ENCODE peak calls at places on chromosomes 13 and 19, in four cellular contexts. O is psoas muscle, X is aorta, V is ovary. B is an unnamed sample.

GRCh38 chr19:1853295-1854031 is 5.2 kb upstream of the REXO1 start:
- DNase-seq in V (peak; percentile 60), X (peak; percentile 90), O (peak; percentile 88), B (peak; percentile 90)

GRCh38 chr19:16204005-16204294 is 6.2 kb downstream of the AP1M1 start:
- DNase-seq in O (no peak), X (peak; percentile 58), V (no peak), B (no peak)

GRCh38 chr13:99740261-99740979 is 231.1 kb downstream of the ZIC5 start:
- DNase-seq in V (no peak), O (no peak), X (no peak), B (no peak)

GRCh38 chr13:93080587-93080986 is 146.0 kb upstream of the GPC6 start:
- DNase-seq in X (no peak), O (no peak), V (no peak), B (no peak)

GRCh38 chr13:72313546-72313945 is 413.9 kb downstream of the MZT1 start:
- DNase-seq in O (no peak), V (no peak), X (no peak), B (no peak)

GRCh38 chr13:42395066-42395821 is 123.3 kb downstream of the AKAP11 start:
- DNase-seq in X (no peak), V (no peak), O (no peak), B (no peak)

GRCh38 chr19:30390356-30390988 is 18.3 kb downstream of the ZNF536 start:
- DNase-seq in V (no peak), X (no peak), O (no peak), B (no peak)

GRCh38 chr13:89169951-89170350 is 1498.8 kb downstream of the SLITRK5 start:
- DNase-seq in O (no peak), V (no peak), X (no peak), B (no peak)

GRCh38 chr19:17309962-17310461 is 649 bp downstream of the DDA1 start:
- DNase-seq in O (no peak), X (no peak), V (no peak), B (no peak)

GRCh38 chr19:52541608-52542007 is 14.1 kb downstream of the ZNF808 start:
- DNase-seq in V (no peak), X (no peak), O (no peak), B (no peak)

GRCh38 chr19:628168-628567 is 5.2 kb downstream of the POLRMT start:
- DNase-seq in V (no peak), X (no peak), O (no peak), B (no peak)

GRCh38 chr13:72920097-72920496 is 138.2 kb downstream of the PIBF1 start:
- DNase-seq in V (no peak), X (no peak), O (peak; percentile 64), B (no peak)

GRCh38 chr19:40363128-40363527 is 14.6 kb downstream of the PLD3 start:
- DNase-seq in X (no peak), V (no peak), O (no peak), B (no peak)

GRCh38 chr13:98890186-98890585 is 87.7 kb downstream of the DOCK9 start:
- DNase-seq in V (no peak), X (no peak), O (no peak), B (no peak)

GRCh38 chr19:12996542-12997094 is 1.3 kb downstream of the NFIX start:
- DNase-seq in V (peak; percentile 65), X (peak; percentile 86), O (peak; percentile 83), B (peak; percentile 83)

GRCh38 chr19:35986664-35987570 is 8.1 kb upstream of the SDHAF1 start:
- DNase-seq in V (no peak), X (no peak), O (peak; percentile 62), B (no peak)

GRCh38 chr19:1860133-1860775 is 3.1 kb downstream of the KLF16 start:
- DNase-seq in X (peak; percentile 86), O (no peak), V (peak; percentile 81), B (peak; percentile 89)

GRCh38 chr19:12939292-12939606 is 840 bp downstream of the CALR start:
- DNase-seq in O (peak; percentile 61), X (no peak), V (no peak), B (no peak)

GRCh38 chr13:110618167-110618566 is 2.8 kb downstream of the NAXD start:
- DNase-seq in O (no peak), V (no peak), X (no peak), B (no peak)
- H3K4me1 ChIP-seq in O (peaks cover 39% of the 10 kb centered on the region), V (peaks cover 23% of the 10 kb centered on the region), X (no peaks in the 10 kb centered on the region), B (peaks cover 10% of the 10 kb centered on the region)

GRCh38 chr13:74773263-74773662 is 639.1 kb upstream of the KLF12 start:
- DNase-seq in O (no peak), X (no peak), V (no peak), B (no peak)

GRCh38 chr13:74770361-74770760 is 636.2 kb upstream of the KLF12 start:
- DNase-seq in X (no peak), V (no peak), O (no peak), B (no peak)

GRCh38 chr13:74774252-74774651 is 640.0 kb upstream of the KLF12 start:
- DNase-seq in X (no peak), O (no peak), V (no peak), B (no peak)

GRCh38 chr13:74768521-74769090 is 634.4 kb upstream of the KLF12 start:
- DNase-seq in X (no peak), O (no peak), V (no peak), B (no peak)

DNA sequence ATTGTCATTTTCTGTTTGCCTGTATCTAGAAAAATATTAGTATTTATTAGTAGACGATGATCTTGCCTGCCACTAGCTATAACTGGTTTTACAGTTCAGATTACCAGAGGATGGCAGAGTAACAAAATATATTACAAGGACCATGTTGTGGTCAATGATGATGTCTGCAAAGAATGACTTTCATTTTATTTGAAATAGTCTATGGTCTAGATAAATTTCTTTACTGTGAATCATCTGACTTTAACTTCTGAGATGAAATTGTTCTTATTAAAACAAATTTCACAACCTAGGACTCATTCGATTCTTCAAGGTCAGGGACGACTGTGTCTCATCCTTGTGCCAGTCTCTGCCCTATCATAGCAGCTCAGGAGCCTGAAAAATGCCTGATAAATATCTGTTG is 637.8 kb upstream of the KLF12 start:
- DNase-seq in O (no peak), X (no peak), V (no peak), B (no peak)
- H3K4me1 ChIP-seq in O (no peaks in the 10 kb centered on the region), X (no peaks in the 10 kb centered on the region), V (peaks cover 2% of the 10 kb centered on the region), B (no peaks in the 10 kb centered on the region)

GRCh38 chr13:33256148-33256547 is 29.4 kb downstream of the STARD13 start:
- DNase-seq in X (no peak), V (no peak), O (no peak), B (no peak)
- H3K4me1 ChIP-seq in X (no peaks in the 10 kb centered on the region), V (peaks cover 12% of the 10 kb centered on the region), O (peaks cover 30% of the 10 kb centered on the region), B (peaks cover 14% of the 10 kb centered on the region)

GRCh38 chr19:54392078-54392477 is 23.2 kb upstream of the TTYH1 start:
- DNase-seq in X (no peak), O (no peak), V (no peak), B (no peak)
- H3K4me1 ChIP-seq in X (no peaks in the 10 kb centered on the region), O (no peaks in the 10 kb centered on the region), V (no peaks in the 10 kb centered on the region), B (no peaks in the 10 kb centered on the region)

GRCh38 chr19:6071840-6072239 is 38.5 kb downstream of the RFX2 start:
- DNase-seq in V (no peak), O (no peak), X (no peak), B (no peak)
- H3K4me1 ChIP-seq in V (peaks cover 10% of the 10 kb centered on the region), O (peaks cover 6% of the 10 kb centered on the region), X (peaks cover 3% of the 10 kb centered on the region), B (peaks cover 23% of the 10 kb centered on the region)

GRCh38 chr19:38709671-38710415 is 34.4 kb downstream of the CAPN12 start:
- DNase-seq in V (no peak), O (no peak), X (no peak), B (peak; percentile 45)
- H3K4me1 ChIP-seq in V (peaks cover 22% of the 10 kb centered on the region), O (peaks cover 85% of the 10 kb centered on the region), X (no peaks in the 10 kb centered on the region), B (peaks cover 60% of the 10 kb centered on the region)

GRCh38 chr13:95276119-95276505 is 25.1 kb downstream of the ABCC4 start:
- DNase-seq in V (no peak), X (no peak), O (no peak), B (no peak)

GRCh38 chr13:95275322-95276118 is 25.7 kb downstream of the ABCC4 start:
- DNase-seq in O (no peak), V (no peak), X (peak; percentile 2), B (no peak)

GRCh38 chr13:95281258-95281602 is 20.0 kb downstream of the ABCC4 start:
- DNase-seq in V (no peak), O (no peak), X (no peak), B (no peak)
- H3K4me1 ChIP-seq in V (peaks cover 4% of the 10 kb centered on the region), O (peaks cover 25% of the 10 kb centered on the region), X (no peaks in the 10 kb centered on the region), B (no peaks in the 10 kb centered on the region)

DNA sequence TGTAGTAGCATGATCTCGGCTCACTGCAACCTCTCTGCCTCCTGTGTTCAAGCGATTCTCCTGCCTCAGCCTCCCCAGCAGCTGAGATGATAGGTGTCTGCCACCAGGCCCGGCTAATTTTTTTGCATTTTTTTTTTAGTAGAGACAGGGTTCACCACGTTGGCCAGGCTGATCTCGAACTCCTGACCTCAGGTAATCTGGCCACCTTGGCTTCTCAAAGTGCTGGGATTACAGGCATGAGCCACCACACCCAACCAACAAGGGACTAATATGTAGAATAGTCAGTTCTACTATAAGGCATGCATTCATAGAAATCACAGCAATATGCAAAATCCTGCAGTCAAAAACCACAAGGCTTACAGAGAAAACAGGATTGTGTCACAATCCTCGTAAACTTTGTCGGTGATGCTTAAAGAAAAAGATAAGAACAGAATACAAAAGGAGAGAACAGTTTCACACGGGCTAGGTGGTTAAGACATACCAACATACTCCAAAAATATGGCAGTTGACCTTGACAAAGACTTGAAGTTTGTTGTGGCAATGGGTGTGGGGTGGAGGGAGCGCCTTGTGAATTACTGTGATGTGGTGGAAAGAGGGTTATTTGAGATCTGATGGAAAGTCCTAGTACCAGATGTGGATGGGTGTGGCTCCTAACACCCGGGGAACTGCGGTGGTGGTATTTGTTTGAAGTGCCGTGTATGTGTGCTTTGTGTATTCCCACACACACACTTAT is 12.5 kb downstream of the NOSIP start:
- DNase-seq in X (no peak), V (no peak), O (no peak), B (no peak)
- H3K4me1 ChIP-seq in X (no peaks in the 10 kb centered on the region), V (peaks cover 11% of the 10 kb centered on the region), O (peaks cover 54% of the 10 kb centered on the region), B (peaks cover 4% of the 10 kb centered on the region)